ENCODE peak calls at places on chromosomes 13 and 19, in four cellular contexts. U is epithelial cell of esophagus; M is CD4-positive, alpha-beta T cell; O is endothelial cell. H is an unnamed sample.

GRCh38 chr19:51754106-51754505 is 2.4 kb upstream of the FPR1 start:
- DNase-seq in U (no peak), M (no peak), O (no peak), H (no peak)

GRCh38 chr13:113442354-113442984 is 10.8 kb downstream of the ADPRHL1 start:
- DNase-seq in U (no peak), M (no peak), O (no peak), H (no peak)

GRCh38 chr13:28611654-28612131 is 47.2 kb upstream of the POMP start:
- DNase-seq in U (no peak), M (no peak), O (no peak), H (no peak)

GRCh38 chr19:8539621-8540149 is 25.7 kb upstream of the ZNF414 start:
- DNase-seq in U (no peak), M (no peak), O (no peak), H (no peak)

GRCh38 chr19:10889880-10890279 is 18.5 kb downstream of the CARM1 start:
- DNase-seq in U (no peak), M (no peak), O (no peak), H (no peak)

GRCh38 chr19:47357788-47358680 is 8.9 kb downstream of the DHX34 start:
- DNase-seq in U (peak; percentile 13), M (no peak), O (peak; percentile 26), H (no peak)

GRCh38 chr19:29121684-29122083 is 91.3 kb downstream of the UQCRFS1 start:
- DNase-seq in U (no peak), M (no peak), O (peak; percentile 55), H (no peak)

GRCh38 chr13:36282818-36283432 is 14.7 kb downstream of the CCDC169 start:
- DNase-seq in U (peak; percentile 55), M (no peak), O (no peak), H (no peak)

GRCh38 chr19:18452386-18452785 is 14.5 kb upstream of the ISYNA1 start:
- DNase-seq in U (no peak), M (no peak), O (no peak), H (no peak)

GRCh38 chr19:40461669-40462221 is 3.8 kb downstream of the BLVRB start:
- DNase-seq in U (no peak), M (no peak), O (no peak), H (no peak)

GRCh38 chr13:104204177-104204576 is 1138.0 kb upstream of the SLC10A2 start:
- DNase-seq in U (no peak), M (no peak), O (no peak), H (no peak)

GRCh38 chr19:18436651-18437478 is 1.1 kb downstream of the ISYNA1 start:
- DNase-seq in U (peak; percentile 54), M (peak; percentile 50), O (peak; percentile 65), H (no peak)

GRCh38 chr13:79776538-79776937 is 295.6 kb downstream of the NDFIP2 start:
- DNase-seq in U (peak; percentile 32), M (no peak), O (no peak), H (no peak)

GRCh38 chr13:29935309-29935981 is 85.0 kb upstream of the UBL3 start:
- DNase-seq in U (no peak), M (peak; percentile 54), O (no peak), H (no peak)

GRCh38 chr19:5680083-5680436 is 256 bp downstream of the MICOS13 start:
- DNase-seq in U (no peak), M (no peak), O (no peak), H (no peak)

GRCh38 chr19:17553256-17553655 is 2.2 kb upstream of the COLGALT1 start:
- DNase-seq in U (peak; percentile 27), M (no peak), O (peak; percentile 70), H (peak; percentile 81)

GRCh38 chr13:46127336-46128023 is 22.6 kb upstream of the CPB2 start:
- DNase-seq in U (no peak), M (no peak), O (no peak), H (no peak)

GRCh38 chr13:46124531-46124966 is 19.7 kb upstream of the CPB2 start:
- DNase-seq in U (no peak), M (no peak), O (no peak), H (no peak)

GRCh38 chr13:46124967-46125933 is 20.4 kb upstream of the CPB2 start:
- DNase-seq in U (no peak), M (no peak), O (no peak), H (no peak)

GRCh38 chr13:46126074-46126473 is 21.2 kb upstream of the CPB2 start:
- DNase-seq in U (no peak), M (no peak), O (no peak), H (no peak)

GRCh38 chr13:46126552-46127171 is 21.8 kb upstream of the CPB2 start:
- DNase-seq in U (peak; percentile 79), M (peak; percentile 66), O (peak; percentile 85), H (peak; percentile 23)
- TF ChIP-seq CTCF in U (peak; percentile 99), M (peak; percentile 75), O (peak; percentile 77), H (peak; percentile 91)

GRCh38 chr13:43154083-43154739 is 130.8 kb downstream of the DNAJC15 start:
- DNase-seq in U (no peak), M (no peak), O (no peak), H (no peak)

GRCh38 chr13:43154839-43155238 is 131.5 kb downstream of the DNAJC15 start:
- DNase-seq in U (no peak), M (no peak), O (no peak), H (no peak)

GRCh38 chr13:43157796-43158195 is 134.4 kb downstream of the DNAJC15 start:
- DNase-seq in U (no peak), M (no peak), O (no peak), H (no peak)

GRCh38 chr13:43156916-43157315 is 133.5 kb downstream of the DNAJC15 start:
- DNase-seq in U (no peak), M (no peak), O (no peak), H (no peak)

DNA sequence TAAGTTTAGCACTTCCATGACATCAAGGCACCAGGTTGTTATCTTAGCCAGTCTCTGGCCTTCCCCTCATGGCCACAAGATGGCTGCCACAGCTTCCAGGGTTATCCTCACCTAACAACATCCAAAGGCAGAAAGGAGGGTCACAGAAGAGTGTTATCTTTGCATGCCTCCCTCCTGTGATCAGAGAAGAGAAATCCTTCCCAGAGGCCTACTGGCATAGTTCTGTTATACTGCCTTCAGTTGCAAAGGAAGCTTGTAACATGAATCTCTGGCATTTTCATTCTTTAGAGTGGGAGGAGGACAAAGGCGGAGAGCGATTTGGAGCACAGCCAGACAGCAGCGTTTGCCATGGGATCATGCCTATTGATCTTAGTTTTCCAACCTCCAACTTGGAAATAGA is 135.6 kb downstream of the DNAJC15 start:
- DNase-seq in U (no peak), M (no peak), O (no peak), H (no peak)
- TF ChIP-seq CTCF in U (peak; percentile 15), M (no peak), O (no peak), H (peak; percentile 12)

GRCh38 chr13:112170823-112171569 is 104.0 kb downstream of the SOX1 start:
- DNase-seq in U (no peak), M (no peak), O (no peak), H (no peak)

GRCh38 chr13:112169941-112170822 is 103.2 kb downstream of the SOX1 start:
- DNase-seq in U (no peak), M (no peak), O (no peak), H (no peak)

GRCh38 chr13:112172017-112172416 is 105.1 kb downstream of the SOX1 start:
- DNase-seq in U (no peak), M (no peak), O (no peak), H (no peak)

GRCh38 chr13:112172641-112173171 is 105.8 kb downstream of the SOX1 start:
- DNase-seq in U (no peak), M (no peak), O (no peak), H (no peak)

DNA sequence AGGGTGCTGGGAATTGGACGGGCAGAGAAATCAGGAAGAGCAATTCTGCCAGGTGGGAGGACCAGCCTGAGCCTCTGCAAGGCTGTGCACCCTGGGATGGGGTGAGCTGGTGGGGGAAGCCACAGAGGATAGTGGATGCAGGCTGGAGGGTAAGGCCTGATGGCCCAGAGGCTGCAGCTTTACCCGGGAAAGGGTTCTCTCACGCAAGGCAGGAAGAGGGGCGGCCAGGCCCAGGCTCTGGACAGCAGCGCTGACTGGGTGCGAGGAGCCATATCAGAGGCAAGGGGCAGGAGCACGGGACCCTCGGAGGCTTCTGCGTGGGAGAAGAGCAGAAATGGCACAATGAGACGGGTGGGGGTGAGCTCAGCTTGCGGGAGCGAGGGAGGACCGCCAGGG is 104.6 kb downstream of the SOX1 start:
- DNase-seq in U (no peak), M (no peak), O (no peak), H (no peak)
- TF ChIP-seq CTCF in U (no peak), M (no peak), O (no peak), H (no peak)

DNA sequence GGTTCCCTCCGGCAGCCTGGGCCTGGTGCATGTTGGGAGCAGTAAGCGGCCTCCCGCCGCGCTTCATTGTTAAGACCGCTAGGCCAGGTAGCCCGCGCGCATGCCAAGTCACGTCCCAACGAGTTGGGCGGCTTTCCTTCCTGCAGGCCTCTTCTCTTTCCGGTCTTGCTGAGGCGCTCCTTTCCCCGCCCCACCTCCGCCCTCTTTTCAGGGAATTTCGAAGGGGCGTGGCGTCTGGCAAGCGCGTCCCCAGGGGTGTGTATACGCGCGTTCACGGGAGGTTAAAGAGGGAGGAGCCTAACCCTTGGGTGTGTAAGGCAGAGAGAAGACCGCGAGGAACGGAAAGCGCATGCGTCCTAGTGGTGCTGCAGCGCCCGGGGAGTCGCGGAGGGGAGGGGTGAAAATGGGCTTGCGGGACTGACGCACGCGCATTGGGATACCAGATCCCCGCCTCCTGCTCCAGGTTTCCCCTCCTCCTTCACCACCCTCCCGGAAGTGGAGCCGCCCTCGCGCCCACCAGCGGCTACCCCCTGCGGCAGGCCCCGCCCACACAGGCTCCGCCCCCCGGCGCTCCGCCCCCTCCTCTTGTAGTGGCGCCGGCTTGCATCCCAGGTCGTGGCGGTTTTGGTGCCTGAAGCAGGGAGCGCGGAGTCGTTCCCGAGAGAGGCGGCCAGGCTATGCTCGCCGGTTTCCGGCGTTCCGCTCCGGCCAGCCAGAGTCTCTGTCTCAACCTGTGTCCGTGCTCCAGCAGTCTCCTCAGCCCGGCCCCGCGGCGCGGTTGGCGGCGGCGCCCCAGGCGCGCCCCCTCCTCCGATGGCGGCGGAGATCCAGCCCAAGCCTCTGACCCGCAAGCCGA is at the start of gene WDFY2:
- DNase-seq in U (peak; percentile 100), M (peak; percentile 99), O (peak; percentile 99), H (peak; percentile 98)
- TF ChIP-seq CTCF in U (peak; percentile 5), M (no peak), O (peak; percentile 35), H (peak; percentile 51)

GRCh38 chr19:56253737-56254136 is 18.8 kb upstream of the EDDM13 start:
- DNase-seq in U (peak; percentile 76), M (no peak), O (no peak), H (peak; percentile 36)
- TF ChIP-seq CTCF in U (peak; percentile 48), M (peak; percentile 6), O (no peak), H (peak; percentile 37)

GRCh38 chr19:12884926-12885748 is 1.9 kb downstream of the KLF1 start:
- DNase-seq in U (peak; percentile 93), M (peak; percentile 81), O (peak; percentile 77), H (no peak)
- TF ChIP-seq CTCF in U (peak; percentile 35), M (peak; percentile 85), O (peak; percentile 66), H (peak; percentile 59)

GRCh38 chr19:703329-703650 is 5.4 kb upstream of the PALM start:
- DNase-seq in U (no peak), M (no peak), O (no peak), H (no peak)

GRCh38 chr19:708154-709141 is at the start of gene PALM:
- DNase-seq in U (no peak), M (no peak), O (peak; percentile 48), H (no peak)

GRCh38 chr19:703651-704446 is 4.9 kb upstream of the PALM start:
- DNase-seq in U (peak; percentile 57), M (peak; percentile 66), O (peak; percentile 66), H (no peak)

GRCh38 chr19:709196-709964 is 645 bp downstream of the PALM start:
- DNase-seq in U (no peak), M (no peak), O (no peak), H (no peak)

GRCh38 chr19:704447-704741 is 4.3 kb upstream of the PALM start:
- DNase-seq in U (no peak), M (no peak), O (no peak), H (no peak)
- TF ChIP-seq CTCF in U (no peak), M (no peak), O (no peak), H (no peak)

H was measured in AG04449.